ENCODE peak calls at places on chromosomes 13 and 19, in nine cellular contexts. L is heart right ventricle; R is aorta; X is uterus; G is spleen; J is adrenal gland; K is small intestine; N is CD4-positive, alpha-beta memory T cell; E is tibial artery. Z is an unnamed sample. For H3K27me3 and H3K4me1, the result is how much of the 10 kb centered on the place peaks cover.

GRCh38 chr13:39998166-39998565 is 342.7 kb downstream of the COG6 start:
- DNase-seq in L (no peak), R (no peak), X (no peak), G (no peak), J (no peak), K (no peak), N (peak), E (no peak), Z (no peak)

GRCh38 chr13:23289917-23290357 is 109.2 kb downstream of the SGCG start:
- DNase-seq in L (no peak), R (no peak), X (no peak), G (no peak), J (peak), K (no peak), N (no peak), E (no peak), Z (no peak)

GRCh38 chr13:110450941-110451340 is 110.6 kb downstream of the RAB20 start:
- DNase-seq in L (no peak), R (no peak), X (no peak), G (no peak), J (no peak), K (no peak), N (no peak), E (peak), Z (no peak)

GRCh38 chr13:30934381-30934780 is 1.9 kb downstream of the TEX26 start:
- DNase-seq in L (no peak), R (no peak), X (no peak), G (no peak), J (no peak), K (no peak), N (no peak), E (no peak), Z (no peak)

GRCh38 chr19:57720878-57721277 is 6.5 kb downstream of the ZNF671 start:
- DNase-seq in L (no peak), R (no peak), X (no peak), G (no peak), J (no peak), K (no peak), N (no peak), E (no peak), Z (no peak)

GRCh38 chr13:110158201-110158600 is 148.8 kb downstream of the COL4A1 start:
- DNase-seq in L (no peak), R (no peak), X (no peak), G (no peak), J (no peak), K (no peak), N (no peak), E (no peak), Z (no peak)

GRCh38 chr19:51338563-51339312 is 3.2 kb downstream of the VSIG10L start:
- DNase-seq in L (peak), R (peak), X (peak), G (peak), J (peak), K (peak), N (peak), E (peak), Z (peak)

GRCh38 chr19:2482354-2483038 is 6.6 kb downstream of the GADD45B start:
- DNase-seq in L (no peak), R (no peak), X (no peak), G (no peak), J (no peak), K (no peak), N (no peak), E (no peak), Z (no peak)

GRCh38 chr13:75968103-75968838 is 332.1 kb downstream of the LMO7 start:
- DNase-seq in L (no peak), R (no peak), X (no peak), G (no peak), J (no peak), K (no peak), N (no peak), E (no peak), Z (no peak)

GRCh38 chr13:113043001-113043630 is 62.5 kb upstream of the F7 start:
- DNase-seq in L (peak), R (no peak), X (no peak), G (no peak), J (no peak), K (no peak), N (no peak), E (no peak), Z (no peak)

GRCh38 chr13:79522583-79522982 is 41.6 kb downstream of the NDFIP2 start:
- DNase-seq in L (no peak), R (no peak), X (no peak), G (no peak), J (no peak), K (peak), N (no peak), E (no peak), Z (no peak)

GRCh38 chr13:96621634-96622033 is 372.6 kb downstream of the OXGR1 start:
- DNase-seq in L (no peak), R (no peak), X (no peak), G (no peak), J (no peak), K (no peak), N (no peak), E (no peak), Z (no peak)

GRCh38 chr13:79667771-79668170 is 186.8 kb downstream of the NDFIP2 start:
- DNase-seq in L (no peak), R (no peak), X (no peak), G (no peak), J (no peak), K (no peak), N (no peak), E (no peak), Z (no peak)

GRCh38 chr13:27354379-27354778 is 70.0 kb upstream of the GTF3A start:
- DNase-seq in L (no peak), R (no peak), X (no peak), G (no peak), J (no peak), K (no peak), N (no peak), E (no peak), Z (no peak)

GRCh38 chr13:50387124-50387581 is 371.9 kb downstream of the KCNRG start:
- DNase-seq in L (peak), R (no peak), X (peak), G (peak), J (no peak), K (peak), N (peak), E (no peak), Z (peak)

GRCh38 chr19:4759388-4760284 is 31.9 kb upstream of the FEM1A start:
- DNase-seq in L (peak), R (peak), X (peak), G (peak), J (peak), K (peak), N (peak), E (peak), Z (peak)

GRCh38 chr19:46000497-46001246 is 5.4 kb downstream of the CCDC61 start:
- DNase-seq in L (peak), R (no peak), X (no peak), G (peak), J (peak), K (peak), N (peak), E (no peak), Z (peak)

GRCh38 chr13:69903081-69903480 is 204.5 kb upstream of the ATXN8OS start:
- DNase-seq in L (no peak), R (no peak), X (no peak), G (no peak), J (no peak), K (no peak), N (no peak), E (no peak), Z (no peak)

GRCh38 chr19:40416918-40417713 is 3.9 kb upstream of the PRX start:
- DNase-seq in L (peak), R (no peak), X (no peak), G (peak), J (peak), K (no peak), N (no peak), E (no peak), Z (peak)

GRCh38 chr13:45303866-45304265 is 37.1 kb downstream of the TPT1 start:
- DNase-seq in L (no peak), R (no peak), X (no peak), G (no peak), J (no peak), K (no peak), N (no peak), E (no peak), Z (no peak)

GRCh38 chr19:42253245-42254082 is 1.5 kb downstream of the ERF start:
- DNase-seq in L (peak), R (peak), X (peak), G (peak), J (peak), K (peak), N (peak), E (peak), Z (peak)

GRCh38 chr13:41029629-41030028 is 10.5 kb upstream of the ELF1 start:
- DNase-seq in L (no peak), R (no peak), X (no peak), G (no peak), J (no peak), K (no peak), N (no peak), E (no peak), Z (no peak)

GRCh38 chr13:39016087-39016486 is 21.8 kb downstream of the PROSER1 start:
- DNase-seq in L (no peak), R (no peak), X (no peak), G (no peak), J (no peak), K (no peak), N (no peak), E (no peak), Z (no peak)

GRCh38 chr19:37059142-37059541 is 19.1 kb upstream of the ZNF420 start:
- DNase-seq in L (no peak), R (peak), X (no peak), G (no peak), J (no peak), K (no peak), N (no peak), E (no peak), Z (no peak)

GRCh38 chr19:34171539-34171876 is 796 bp upstream of the LSM14A start:
- DNase-seq in L (no peak), R (no peak), X (no peak), G (no peak), J (peak), K (no peak), N (no peak), E (no peak), Z (no peak)

GRCh38 chr19:1210227-1210538 is 4.6 kb downstream of the STK11 start:
- DNase-seq in L (no peak), R (no peak), X (no peak), G (no peak), J (peak), K (no peak), N (no peak), E (no peak), Z (no peak)

GRCh38 chr13:32413284-32413683 is 14.6 kb downstream of the N4BP2L1 start:
- DNase-seq in L (no peak), R (no peak), X (no peak), G (no peak), J (no peak), K (no peak), N (no peak), E (no peak), Z (no peak)

GRCh38 chr13:32408999-32409313 is 19.0 kb downstream of the N4BP2L1 start:
- DNase-seq in L (no peak), R (no peak), X (no peak), G (no peak), J (no peak), K (no peak), N (no peak), E (no peak), Z (no peak)

GRCh38 chr13:32407854-32408253 is 20.1 kb downstream of the N4BP2L1 start:
- DNase-seq in L (no peak), R (no peak), X (no peak), G (no peak), J (no peak), K (no peak), N (no peak), E (no peak), Z (no peak)

GRCh38 chr13:32409561-32410440 is 18.1 kb downstream of the N4BP2L1 start:
- DNase-seq in L (peak), R (peak), X (peak), G (no peak), J (peak), K (no peak), N (no peak), E (peak), Z (no peak)

GRCh38 chr13:32408296-32408998 is 19.5 kb downstream of the N4BP2L1 start:
- DNase-seq in L (no peak), R (no peak), X (no peak), G (no peak), J (no peak), K (no peak), N (peak), E (no peak), Z (no peak)
- H3K27me3 ChIP-seq in L (under half), R (under half), X (under half), G (under half), J (under half), K (under half), N (under half), E (under half), Z (under half)

GRCh38 chr19:18948075-18948975 is 7.3 kb upstream of the HOMER3 start:
- DNase-seq in L (no peak), R (no peak), X (no peak), G (no peak), J (peak), K (no peak), N (no peak), E (no peak), Z (no peak)
- H3K27ac ChIP-seq in L (no peak), R (no peak), X (no peak), G (no peak), J (no peak), K (no peak), N (no peak), E (no peak), Z (no peak)

GRCh38 chr19:14378890-14379289 is 2.4 kb upstream of the ADGRE5 start:
- DNase-seq in L (no peak), R (no peak), X (no peak), G (no peak), J (no peak), K (no peak), N (no peak), E (no peak), Z (no peak)
- H3K4me1 ChIP-seq in L (half or more), R (under half), X (under half), G (half or more), J (under half), K (under half), N (half or more), E (half or more), Z (half or more)

GRCh38 chr13:111510502-111511218 is 190.2 kb downstream of the TEX29 start:
- DNase-seq in L (no peak), R (peak), X (no peak), G (peak), J (no peak), K (no peak), N (no peak), E (no peak), Z (no peak)

GRCh38 chr13:111506621-111507020 is 186.2 kb downstream of the TEX29 start:
- DNase-seq in L (no peak), R (no peak), X (no peak), G (no peak), J (no peak), K (no peak), N (no peak), E (no peak), Z (no peak)

GRCh38 chr13:111511219-111511732 is 190.8 kb downstream of the TEX29 start:
- DNase-seq in L (no peak), R (no peak), X (no peak), G (no peak), J (no peak), K (no peak), N (no peak), E (no peak), Z (no peak)

GRCh38 chr13:111508164-111508870 is 187.9 kb downstream of the TEX29 start:
- DNase-seq in L (no peak), R (no peak), X (no peak), G (no peak), J (no peak), K (no peak), N (no peak), E (no peak), Z (no peak)

GRCh38 chr13:111508902-111509509 is 188.6 kb downstream of the TEX29 start:
- DNase-seq in L (no peak), R (no peak), X (no peak), G (no peak), J (no peak), K (no peak), N (no peak), E (no peak), Z (no peak)
- H3K27me3 ChIP-seq in L (half or more), R (under half), X (under half), G (under half), J (under half), K (under half), N (under half), E (half or more), Z (under half)

Z was measured in lower lobe of right lung.